ENCODE peak calls at places on chromosome 22, in eight cellular contexts. One of them, this sample, is unnamed.

GRCh38 chr22:36486619-36487384 is 5.4 kb upstream of the TXN2 start:
- DNase-seq in stimulated activated CD8-positive, alpha-beta memory T cell treated with anti-CD3 and anti-CD28 coated beads, Interleukin-4, amount 100 ng/mL, for 1 hour: peak
- DNase-seq in NCI-H1417: peak
- DNase-seq in central memory CD4-positive, alpha-beta T cell: peak
- DNase-seq in chondrocyte: no peak
- DNase-seq in fibroblast of lung: peak
- DNase-seq in esophagus squamous epithelium: no peak
- DNase-seq in neuronal stem cell: no peak
- DNase-seq in this sample: no peak

GRCh38 chr22:31821572-31821971 is 67.8 kb downstream of the DEPDC5 start:
- DNase-seq in stimulated activated CD8-positive, alpha-beta memory T cell treated with anti-CD3 and anti-CD28 coated beads, Interleukin-4, amount 100 ng/mL, for 1 hour: no peak
- DNase-seq in NCI-H1417: no peak
- DNase-seq in central memory CD4-positive, alpha-beta T cell: no peak
- DNase-seq in chondrocyte: no peak
- DNase-seq in fibroblast of lung: no peak
- DNase-seq in esophagus squamous epithelium: no peak
- DNase-seq in neuronal stem cell: no peak
- DNase-seq in this sample: no peak

GRCh38 chr22:42928969-42929837 is 72.1 kb upstream of the ARFGAP3 start:
- DNase-seq in stimulated activated CD8-positive, alpha-beta memory T cell treated with anti-CD3 and anti-CD28 coated beads, Interleukin-4, amount 100 ng/mL, for 1 hour: no peak
- DNase-seq in NCI-H1417: no peak
- DNase-seq in central memory CD4-positive, alpha-beta T cell: no peak
- DNase-seq in chondrocyte: no peak
- DNase-seq in fibroblast of lung: no peak
- DNase-seq in esophagus squamous epithelium: no peak
- DNase-seq in neuronal stem cell: no peak
- DNase-seq in this sample: no peak

GRCh38 chr22:32501797-32502290 is 27.2 kb downstream of the FBXO7 start:
- DNase-seq in stimulated activated CD8-positive, alpha-beta memory T cell treated with anti-CD3 and anti-CD28 coated beads, Interleukin-4, amount 100 ng/mL, for 1 hour: no peak
- DNase-seq in NCI-H1417: no peak
- DNase-seq in central memory CD4-positive, alpha-beta T cell: no peak
- DNase-seq in chondrocyte: no peak
- DNase-seq in fibroblast of lung: no peak
- DNase-seq in esophagus squamous epithelium: no peak
- DNase-seq in neuronal stem cell: no peak
- DNase-seq in this sample: no peak

GRCh38 chr22:46917702-46918101 is 155.3 kb downstream of the TBC1D22A start:
- DNase-seq in stimulated activated CD8-positive, alpha-beta memory T cell treated with anti-CD3 and anti-CD28 coated beads, Interleukin-4, amount 100 ng/mL, for 1 hour: no peak
- DNase-seq in NCI-H1417: no peak
- DNase-seq in central memory CD4-positive, alpha-beta T cell: no peak
- DNase-seq in chondrocyte: no peak
- DNase-seq in fibroblast of lung: no peak
- DNase-seq in esophagus squamous epithelium: no peak
- DNase-seq in neuronal stem cell: no peak
- DNase-seq in this sample: no peak

GRCh38 chr22:20581503-20582170 is 74.2 kb downstream of the MED15 start:
- DNase-seq in stimulated activated CD8-positive, alpha-beta memory T cell treated with anti-CD3 and anti-CD28 coated beads, Interleukin-4, amount 100 ng/mL, for 1 hour: no peak
- DNase-seq in NCI-H1417: no peak
- DNase-seq in central memory CD4-positive, alpha-beta T cell: no peak
- DNase-seq in chondrocyte: peak
- DNase-seq in fibroblast of lung: no peak
- DNase-seq in esophagus squamous epithelium: no peak
- DNase-seq in neuronal stem cell: no peak
- DNase-seq in this sample: no peak

GRCh38 chr22:32764330-32765116 is 37.0 kb upstream of the TIMP3 start:
- DNase-seq in stimulated activated CD8-positive, alpha-beta memory T cell treated with anti-CD3 and anti-CD28 coated beads, Interleukin-4, amount 100 ng/mL, for 1 hour: no peak
- DNase-seq in NCI-H1417: no peak
- DNase-seq in central memory CD4-positive, alpha-beta T cell: no peak
- DNase-seq in chondrocyte: no peak
- DNase-seq in fibroblast of lung: peak
- DNase-seq in esophagus squamous epithelium: no peak
- DNase-seq in neuronal stem cell: no peak
- DNase-seq in this sample: no peak

GRCh38 chr22:25900880-25901279 is 158.9 kb downstream of the MYO18B start:
- DNase-seq in stimulated activated CD8-positive, alpha-beta memory T cell treated with anti-CD3 and anti-CD28 coated beads, Interleukin-4, amount 100 ng/mL, for 1 hour: no peak
- DNase-seq in NCI-H1417: no peak
- DNase-seq in central memory CD4-positive, alpha-beta T cell: no peak
- DNase-seq in chondrocyte: no peak
- DNase-seq in fibroblast of lung: no peak
- DNase-seq in esophagus squamous epithelium: no peak
- DNase-seq in neuronal stem cell: no peak
- DNase-seq in this sample: no peak

GRCh38 chr22:45631140-45631539 is 40.5 kb upstream of the ATXN10 start:
- DNase-seq in stimulated activated CD8-positive, alpha-beta memory T cell treated with anti-CD3 and anti-CD28 coated beads, Interleukin-4, amount 100 ng/mL, for 1 hour: no peak
- DNase-seq in NCI-H1417: no peak
- DNase-seq in central memory CD4-positive, alpha-beta T cell: no peak
- DNase-seq in chondrocyte: no peak
- DNase-seq in fibroblast of lung: no peak
- DNase-seq in esophagus squamous epithelium: no peak
- DNase-seq in neuronal stem cell: no peak
- DNase-seq in this sample: no peak

GRCh38 chr22:36343720-36344105 is 44.1 kb downstream of the MYH9 start:
- DNase-seq in stimulated activated CD8-positive, alpha-beta memory T cell treated with anti-CD3 and anti-CD28 coated beads, Interleukin-4, amount 100 ng/mL, for 1 hour: no peak
- DNase-seq in NCI-H1417: no peak
- DNase-seq in central memory CD4-positive, alpha-beta T cell: no peak
- DNase-seq in chondrocyte: no peak
- DNase-seq in fibroblast of lung: no peak
- DNase-seq in esophagus squamous epithelium: no peak
- DNase-seq in neuronal stem cell: no peak
- DNase-seq in this sample: no peak

GRCh38 chr22:35839811-35840739 is 122.4 kb downstream of the APOL5 start:
- DNase-seq in stimulated activated CD8-positive, alpha-beta memory T cell treated with anti-CD3 and anti-CD28 coated beads, Interleukin-4, amount 100 ng/mL, for 1 hour: no peak
- DNase-seq in NCI-H1417: peak
- DNase-seq in central memory CD4-positive, alpha-beta T cell: no peak
- DNase-seq in chondrocyte: no peak
- DNase-seq in fibroblast of lung: peak
- DNase-seq in esophagus squamous epithelium: peak
- DNase-seq in neuronal stem cell: peak
- DNase-seq in this sample: peak

GRCh38 chr22:49503896-49504521 is 323.7 kb downstream of the BRD1 start:
- DNase-seq in stimulated activated CD8-positive, alpha-beta memory T cell treated with anti-CD3 and anti-CD28 coated beads, Interleukin-4, amount 100 ng/mL, for 1 hour: no peak
- DNase-seq in NCI-H1417: no peak
- DNase-seq in central memory CD4-positive, alpha-beta T cell: no peak
- DNase-seq in chondrocyte: no peak
- DNase-seq in fibroblast of lung: no peak
- DNase-seq in esophagus squamous epithelium: no peak
- DNase-seq in neuronal stem cell: no peak
- DNase-seq in this sample: no peak

GRCh38 chr22:37068859-37069258 is 17.3 kb downstream of the KCTD17 start:
- DNase-seq in stimulated activated CD8-positive, alpha-beta memory T cell treated with anti-CD3 and anti-CD28 coated beads, Interleukin-4, amount 100 ng/mL, for 1 hour: no peak
- DNase-seq in NCI-H1417: no peak
- DNase-seq in central memory CD4-positive, alpha-beta T cell: no peak
- DNase-seq in chondrocyte: no peak
- DNase-seq in fibroblast of lung: no peak
- DNase-seq in esophagus squamous epithelium: no peak
- DNase-seq in neuronal stem cell: no peak
- DNase-seq in this sample: no peak

GRCh38 chr22:28329582-28330073 is 350.0 kb downstream of the TTC28 start:
- DNase-seq in stimulated activated CD8-positive, alpha-beta memory T cell treated with anti-CD3 and anti-CD28 coated beads, Interleukin-4, amount 100 ng/mL, for 1 hour: no peak
- DNase-seq in NCI-H1417: no peak
- DNase-seq in central memory CD4-positive, alpha-beta T cell: no peak
- DNase-seq in chondrocyte: no peak
- DNase-seq in fibroblast of lung: peak
- DNase-seq in esophagus squamous epithelium: no peak
- DNase-seq in neuronal stem cell: no peak
- DNase-seq in this sample: no peak

GRCh38 chr22:24410110-24410856 is 17.1 kb upstream of the ADORA2A start:
- DNase-seq in stimulated activated CD8-positive, alpha-beta memory T cell treated with anti-CD3 and anti-CD28 coated beads, Interleukin-4, amount 100 ng/mL, for 1 hour: no peak
- DNase-seq in NCI-H1417: no peak
- DNase-seq in central memory CD4-positive, alpha-beta T cell: no peak
- DNase-seq in chondrocyte: no peak
- DNase-seq in fibroblast of lung: peak
- DNase-seq in esophagus squamous epithelium: no peak
- DNase-seq in neuronal stem cell: no peak
- DNase-seq in this sample: no peak

GRCh38 chr22:38353142-38353629 is 36.0 kb upstream of the CSNK1E start:
- DNase-seq in stimulated activated CD8-positive, alpha-beta memory T cell treated with anti-CD3 and anti-CD28 coated beads, Interleukin-4, amount 100 ng/mL, for 1 hour: peak
- DNase-seq in NCI-H1417: peak
- DNase-seq in central memory CD4-positive, alpha-beta T cell: peak
- DNase-seq in chondrocyte: peak
- DNase-seq in fibroblast of lung: peak
- DNase-seq in esophagus squamous epithelium: no peak
- DNase-seq in neuronal stem cell: peak
- DNase-seq in this sample: no peak

GRCh38 chr22:39592104-39593060 is 21.8 kb downstream of the CACNA1I start:
- DNase-seq in stimulated activated CD8-positive, alpha-beta memory T cell treated with anti-CD3 and anti-CD28 coated beads, Interleukin-4, amount 100 ng/mL, for 1 hour: no peak
- DNase-seq in NCI-H1417: no peak
- DNase-seq in central memory CD4-positive, alpha-beta T cell: no peak
- DNase-seq in chondrocyte: no peak
- DNase-seq in fibroblast of lung: peak
- DNase-seq in esophagus squamous epithelium: no peak
- DNase-seq in neuronal stem cell: no peak
- DNase-seq in this sample: no peak

GRCh38 chr22:46347646-46348045 is 12.1 kb downstream of the TRMU start:
- DNase-seq in stimulated activated CD8-positive, alpha-beta memory T cell treated with anti-CD3 and anti-CD28 coated beads, Interleukin-4, amount 100 ng/mL, for 1 hour: no peak
- DNase-seq in NCI-H1417: no peak
- DNase-seq in central memory CD4-positive, alpha-beta T cell: no peak
- DNase-seq in chondrocyte: no peak
- DNase-seq in fibroblast of lung: no peak
- DNase-seq in esophagus squamous epithelium: no peak
- DNase-seq in neuronal stem cell: no peak
- DNase-seq in this sample: no peak

GRCh38 chr22:26651840-26652239 is 5.5 kb upstream of the MIAT start:
- DNase-seq in stimulated activated CD8-positive, alpha-beta memory T cell treated with anti-CD3 and anti-CD28 coated beads, Interleukin-4, amount 100 ng/mL, for 1 hour: no peak
- DNase-seq in NCI-H1417: no peak
- DNase-seq in central memory CD4-positive, alpha-beta T cell: no peak
- DNase-seq in chondrocyte: no peak
- DNase-seq in fibroblast of lung: no peak
- DNase-seq in esophagus squamous epithelium: no peak
- DNase-seq in neuronal stem cell: no peak
- DNase-seq in this sample: no peak

GRCh38 chr22:45242778-45243191 is 2.1 kb upstream of the KIAA0930 start:
- DNase-seq in stimulated activated CD8-positive, alpha-beta memory T cell treated with anti-CD3 and anti-CD28 coated beads, Interleukin-4, amount 100 ng/mL, for 1 hour: no peak
- DNase-seq in NCI-H1417: peak
- DNase-seq in central memory CD4-positive, alpha-beta T cell: no peak
- DNase-seq in chondrocyte: no peak
- DNase-seq in fibroblast of lung: no peak
- DNase-seq in esophagus squamous epithelium: no peak
- DNase-seq in neuronal stem cell: no peak
- DNase-seq in this sample: no peak